ENCODE peak calls at places on chromosomes 13 and 19, in four cellular contexts. R is CD8-positive, alpha-beta T cell; F is AG04449; X is brain microvascular endothelial cell. V is an unnamed sample.

GRCh38 chr13:90201198-90201597 is 1146.3 kb upstream of the MIR17HG start:
- DNase-seq in R (no peak), X (no peak), F (no peak), V (no peak)

GRCh38 chr13:47549219-47549752 is 451.8 kb downstream of the SUCLA2 start:
- DNase-seq in F (no peak), X (no peak), R (no peak), V (no peak)

GRCh38 chr13:90622547-90622946 is 724.9 kb upstream of the MIR17HG start:
- DNase-seq in F (no peak), R (no peak), X (no peak), V (peak)

GRCh38 chr19:13762635-13763235 is 1.6 kb upstream of the MRI1 start:
- DNase-seq in R (no peak), X (no peak), F (no peak), V (no peak)

GRCh38 chr13:22517544-22517943 is 663.2 kb upstream of the SGCG start:
- DNase-seq in R (no peak), F (no peak), X (no peak), V (no peak)

GRCh38 chr13:23384111-23384510 is 49.4 kb downstream of the SACS start:
- DNase-seq in X (peak), F (peak), R (no peak), V (peak)

GRCh38 chr13:110116072-110116487 is 190.9 kb downstream of the COL4A1 start:
- DNase-seq in X (no peak), F (no peak), R (peak), V (peak)

GRCh38 chr19:11699931-11700794 is 38.6 kb downstream of the ZNF823 start:
- DNase-seq in R (peak), X (peak), F (no peak), V (peak)

GRCh38 chr19:45211751-45212381 is 33.3 kb downstream of the BLOC1S3 start:
- DNase-seq in F (no peak), R (no peak), X (no peak), V (no peak)

GRCh38 chr13:33006646-33007045 is 9.6 kb upstream of the KL start:
- DNase-seq in R (no peak), X (no peak), F (no peak), V (no peak)

GRCh38 chr19:14479985-14480694 is 5.0 kb upstream of the PTGER1 start:
- DNase-seq in R (peak), X (no peak), F (no peak), V (no peak)

GRCh38 chr13:100156786-100157185 is 67.9 kb downstream of the PCCA start:
- DNase-seq in R (no peak), F (no peak), X (no peak), V (no peak)

GRCh38 chr19:45177817-45178261 is at the start of gene TRAPPC6A:
- DNase-seq in R (no peak), F (peak), X (peak), V (peak)

GRCh38 chr13:28100149-28101121 is at the start of gene FLT3:
- DNase-seq in R (peak), F (no peak), X (peak), V (no peak)

GRCh38 chr13:26503826-26504594 is 53.5 kb upstream of the WASF3 start:
- DNase-seq in X (no peak), R (no peak), F (no peak), V (no peak)

GRCh38 chr13:94550030-94550738 is 45.8 kb downstream of the TGDS start:
- DNase-seq in F (no peak), R (no peak), X (peak), V (peak)

GRCh38 chr13:94549241-94550029 is 46.5 kb downstream of the TGDS start:
- DNase-seq in R (peak), X (peak), F (peak), V (peak)

GRCh38 chr13:94552095-94552494 is 43.9 kb downstream of the TGDS start:
- DNase-seq in F (no peak), R (no peak), X (no peak), V (no peak)

GRCh38 chr13:94546071-94546839 is 49.7 kb downstream of the TGDS start:
- DNase-seq in F (no peak), X (no peak), R (no peak), V (no peak)

GRCh38 chr13:94548382-94549240 is 47.3 kb downstream of the TGDS start:
- DNase-seq in X (no peak), F (no peak), R (peak), V (no peak)
- TF ChIP-seq CTCF in X (peak), F (peak), R (no peak), V (peak)

DNA sequence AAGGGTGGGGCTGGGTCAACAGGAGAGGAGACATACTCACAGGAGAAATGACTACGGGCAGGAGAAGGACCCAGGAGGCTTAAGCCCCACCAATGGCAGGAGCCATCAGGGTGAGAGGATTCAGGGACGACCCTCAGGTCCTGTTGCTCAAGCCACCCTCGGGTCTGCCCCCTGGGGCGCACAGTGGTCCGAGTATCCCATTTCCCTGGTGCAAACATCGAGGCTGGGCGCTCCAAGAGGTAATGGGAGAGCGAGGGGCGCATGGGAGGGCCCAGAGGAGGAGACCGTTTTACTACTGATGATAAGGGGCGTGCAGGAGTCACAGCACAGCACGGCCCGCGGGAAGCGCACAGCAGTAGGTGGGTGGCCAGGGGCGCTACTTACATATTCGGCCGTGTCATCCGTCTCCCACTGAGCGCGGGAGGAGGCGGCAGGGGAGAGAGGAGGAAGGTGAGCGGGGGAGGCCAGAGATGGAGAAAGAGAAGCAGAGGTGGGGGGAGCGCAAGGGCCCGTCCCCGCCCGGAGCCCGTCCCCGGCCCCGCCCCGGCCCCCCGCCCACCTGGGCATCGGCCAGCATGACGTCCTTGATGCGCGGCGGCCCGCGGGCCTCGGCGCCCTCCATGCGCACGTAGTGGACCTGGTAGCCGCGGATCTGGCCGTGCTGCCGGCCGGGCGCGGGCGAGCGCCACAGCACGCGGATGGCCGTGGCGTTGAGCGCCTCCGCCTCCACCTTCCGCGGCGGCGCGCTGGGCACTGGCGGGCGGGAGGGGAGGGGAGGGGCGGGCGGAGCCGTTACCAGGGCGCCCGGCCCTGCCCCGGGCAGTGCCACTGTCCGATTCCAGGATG is 111.5 kb downstream of the PTPRS start:
- DNase-seq in F (no peak), R (no peak), X (no peak), V (no peak)
- TF ChIP-seq CTCF in F (no peak), R (no peak), X (no peak), V (no peak)

GRCh38 chr13:31012285-31013024 is 80.0 kb downstream of the TEX26 start:
- DNase-seq in R (no peak), X (peak), F (no peak), V (peak)
- TF ChIP-seq CTCF in R (no peak), X (peak), F (peak), V (peak)

GRCh38 chr19:46378268-46378667 is 31.4 kb downstream of the PPP5C start:
- DNase-seq in X (peak), R (no peak), F (peak), V (peak)
- TF ChIP-seq CTCF in X (no peak), R (no peak), F (no peak), V (no peak)

GRCh38 chr19:49666120-49666444 is 349 bp downstream of the BCL2L12 start:
- DNase-seq in F (no peak), X (no peak), R (no peak), V (no peak)
- TF ChIP-seq CTCF in F (no peak), X (peak), R (no peak), V (peak)

GRCh38 chr19:51809787-51810186 is 14.8 kb downstream of the FPR3 start:
- DNase-seq in R (no peak), X (no peak), F (no peak), V (no peak)
- TF ChIP-seq CTCF in R (no peak), X (no peak), F (no peak), V (no peak)

GRCh38 chr19:43782689-43783231 is 2.0 kb upstream of the KCNN4 start:
- DNase-seq in F (no peak), X (no peak), R (no peak), V (no peak)
- TF ChIP-seq CTCF in F (no peak), X (no peak), R (no peak), V (no peak)

DNA sequence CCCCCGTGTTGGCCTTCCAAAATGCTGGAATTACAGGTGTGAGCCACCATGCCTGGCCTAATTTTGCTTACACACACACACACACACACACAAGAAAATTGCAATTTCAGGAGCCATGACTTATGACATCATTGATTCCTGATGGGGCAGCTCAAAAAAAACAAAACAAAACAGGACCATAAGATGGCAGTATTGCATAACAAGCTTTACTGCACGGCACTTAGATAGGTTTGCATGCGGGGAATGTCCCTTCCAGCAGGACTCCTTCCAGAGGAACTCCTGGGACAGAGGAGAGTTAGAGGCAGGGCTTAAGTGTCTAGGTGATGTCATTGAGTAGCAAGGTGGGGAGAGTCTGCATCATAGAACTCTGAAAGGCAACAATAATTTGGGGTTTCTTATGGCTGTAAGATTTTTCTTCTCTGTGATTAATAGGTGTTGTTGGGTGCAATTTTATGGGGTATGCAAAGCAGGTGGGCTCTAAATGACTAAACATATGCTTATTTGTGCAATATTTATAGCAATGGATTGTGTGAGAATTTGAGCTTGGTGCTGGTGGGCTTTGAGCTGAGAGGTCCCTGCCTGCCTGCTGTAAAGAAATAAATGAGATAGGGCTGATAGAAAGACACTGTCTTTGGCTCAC is 9.0 kb upstream of the ACSBG2 start:
- DNase-seq in F (no peak), X (peak), R (no peak), V (peak)
- TF ChIP-seq CTCF in F (peak), X (peak), R (no peak), V (peak)

GRCh38 chr13:51794959-51795358 is 9.0 kb downstream of the DHRS12 start:
- DNase-seq in R (no peak), X (no peak), F (no peak), V (no peak)

GRCh38 chr13:51799261-51799660 is 4.7 kb downstream of the DHRS12 start:
- DNase-seq in F (no peak), R (no peak), X (no peak), V (no peak)

GRCh38 chr13:51795419-51795818 is 8.5 kb downstream of the DHRS12 start:
- DNase-seq in R (no peak), F (no peak), X (no peak), V (no peak)

GRCh38 chr13:51800456-51800855 is 3.5 kb downstream of the DHRS12 start:
- DNase-seq in R (no peak), X (no peak), F (no peak), V (no peak)

DNA sequence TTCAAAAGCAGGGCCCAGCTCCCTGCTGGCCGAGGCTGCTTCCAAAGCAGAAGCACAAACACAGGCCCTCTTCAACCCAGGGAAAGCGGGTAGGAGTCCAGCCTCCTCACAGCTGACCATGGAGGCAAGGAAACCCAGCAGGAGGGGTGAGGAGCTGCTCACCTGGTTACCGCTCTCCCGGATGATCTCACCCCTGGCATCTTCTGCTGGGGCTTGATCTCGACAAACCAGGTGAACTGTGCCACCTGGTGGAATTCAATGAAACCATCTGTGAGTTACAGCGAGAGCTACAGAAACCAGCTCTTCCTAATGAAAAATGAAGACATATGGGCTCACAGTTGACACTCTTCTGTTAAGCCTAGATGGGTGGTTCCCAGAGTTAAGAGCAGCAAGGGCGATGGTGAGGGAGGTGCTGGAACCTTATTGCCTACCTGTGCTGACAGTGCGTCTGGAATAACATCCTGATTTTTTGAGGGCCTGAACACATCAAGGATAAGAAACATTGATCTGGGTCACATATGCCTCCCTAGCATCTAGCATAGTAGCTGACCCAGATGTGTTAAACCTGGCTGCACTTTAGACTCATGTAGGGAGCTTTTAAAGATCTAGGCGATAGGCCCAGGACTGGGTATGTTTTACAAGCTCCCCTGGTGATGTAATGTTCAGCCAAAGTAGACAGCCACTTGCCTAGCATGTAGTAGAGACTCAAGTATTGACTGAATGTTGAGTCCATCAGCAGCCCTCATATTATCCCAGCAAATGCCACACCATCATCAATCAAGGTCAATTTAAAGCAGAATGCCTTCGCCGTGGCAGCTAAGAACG is 6.1 kb downstream of the DHRS12 start:
- DNase-seq in X (peak), R (peak), F (no peak), V (peak)
- TF ChIP-seq CTCF in X (peak), R (peak), F (peak), V (peak)

DNA sequence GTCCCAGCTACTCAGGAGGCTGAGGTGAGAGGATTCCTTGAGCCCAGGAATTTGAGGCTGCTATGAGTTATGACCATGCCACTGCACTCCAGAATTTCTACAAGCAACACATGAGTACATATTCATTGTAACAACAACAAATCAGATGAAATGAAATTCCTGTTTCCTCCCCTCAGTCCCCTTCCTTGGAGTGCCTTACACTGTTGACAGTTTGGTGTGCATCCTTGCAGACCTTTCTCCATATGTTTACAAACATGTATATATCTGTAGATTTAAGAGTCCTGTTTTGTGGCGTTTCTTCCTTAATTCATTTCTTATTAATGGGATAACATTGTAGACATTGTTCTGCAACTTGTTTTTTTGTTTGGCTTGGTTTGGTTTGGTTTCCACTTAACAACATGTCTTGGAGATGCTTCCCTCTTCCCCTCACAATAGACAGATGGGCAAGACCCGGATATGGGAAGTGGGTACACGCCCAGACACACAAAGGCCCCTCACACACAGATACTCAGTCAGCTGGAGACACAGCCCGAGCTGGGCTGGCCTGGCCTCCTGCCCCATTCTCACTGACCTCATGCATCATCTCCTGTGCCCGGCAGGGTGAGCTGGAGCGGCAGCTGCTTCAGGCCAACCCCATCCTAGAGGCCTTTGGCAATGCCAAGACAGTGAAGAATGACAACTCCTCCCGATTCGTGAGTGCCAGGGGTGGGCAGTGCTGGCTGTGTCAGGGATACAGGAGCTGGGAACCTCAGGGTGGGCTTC is 21.7 kb downstream of the MYH14 start:
- DNase-seq in R (no peak), X (no peak), F (no peak), V (no peak)
- TF ChIP-seq CTCF in R (no peak), X (no peak), F (no peak), V (no peak)